ENCODE peak calls at places on chromosome 6, in four cellular contexts. One of them, this sample, is unnamed.

GRCh38 chr6:127192911-127193503 is 73.7 kb upstream of the RNF146 start:
- DNase-seq in esophagus squamous epithelium: no peak
- DNase-seq in tibial artery: no peak
- DNase-seq in nephron progenitor cell: no peak
- DNase-seq in this sample: no peak

GRCh38 chr6:142728367-142728766 is 216.6 kb downstream of the HIVEP2 start:
- DNase-seq in esophagus squamous epithelium: no peak
- DNase-seq in tibial artery: no peak
- DNase-seq in nephron progenitor cell: no peak
- DNase-seq in this sample: no peak

GRCh38 chr6:109660526-109660925 is 30.5 kb downstream of the AK9 start:
- DNase-seq in esophagus squamous epithelium: no peak
- DNase-seq in tibial artery: no peak
- DNase-seq in nephron progenitor cell: no peak
- DNase-seq in this sample: no peak

GRCh38 chr6:28486988-28487742 is 28.4 kb downstream of the GPX6 start:
- DNase-seq in esophagus squamous epithelium: no peak
- DNase-seq in tibial artery: no peak
- DNase-seq in nephron progenitor cell: no peak
- DNase-seq in this sample: no peak

GRCh38 chr6:85449818-85450577 is at the start of gene NT5E:
- DNase-seq in esophagus squamous epithelium: no peak
- DNase-seq in tibial artery: peak; percentile 94
- DNase-seq in nephron progenitor cell: peak; percentile 86
- DNase-seq in this sample: peak; percentile 49

GRCh38 chr6:44041461-44042260 is 85.6 kb downstream of the MRPL14 start:
- DNase-seq in esophagus squamous epithelium: no peak
- DNase-seq in tibial artery: no peak
- DNase-seq in nephron progenitor cell: no peak
- DNase-seq in this sample: no peak

GRCh38 chr6:80969439-80969838 is 783.0 kb downstream of the TENT5A start:
- DNase-seq in esophagus squamous epithelium: no peak
- DNase-seq in tibial artery: no peak
- DNase-seq in nephron progenitor cell: no peak
- DNase-seq in this sample: no peak

GRCh38 chr6:138107078-138107751 is at the start of gene PERP:
- DNase-seq in esophagus squamous epithelium: no peak
- DNase-seq in tibial artery: peak; percentile 80
- DNase-seq in nephron progenitor cell: peak; percentile 76
- DNase-seq in this sample: no peak

GRCh38 chr6:151962246-151962846 is 154.9 kb downstream of the ESR1 start:
- DNase-seq in esophagus squamous epithelium: no peak
- DNase-seq in tibial artery: no peak
- DNase-seq in nephron progenitor cell: no peak
- DNase-seq in this sample: no peak

GRCh38 chr6:141445928-141446628 is 686.6 kb upstream of the GJE1 start:
- DNase-seq in esophagus squamous epithelium: no peak
- DNase-seq in tibial artery: no peak
- DNase-seq in nephron progenitor cell: no peak
- DNase-seq in this sample: no peak

GRCh38 chr6:80720824-80721223 is 614.4 kb downstream of the BCKDHB start:
- DNase-seq in esophagus squamous epithelium: no peak
- DNase-seq in tibial artery: no peak
- DNase-seq in nephron progenitor cell: no peak
- DNase-seq in this sample: no peak

GRCh38 chr6:159904497-159904911 is 13.7 kb downstream of the MAS1 start:
- DNase-seq in esophagus squamous epithelium: no peak
- DNase-seq in tibial artery: no peak
- DNase-seq in nephron progenitor cell: no peak
- DNase-seq in this sample: no peak

GRCh38 chr6:143592335-143592734 is 80.8 kb upstream of the FUCA2 start:
- DNase-seq in esophagus squamous epithelium: no peak
- DNase-seq in tibial artery: no peak
- DNase-seq in nephron progenitor cell: no peak
- DNase-seq in this sample: no peak

GRCh38 chr6:95690328-95690727 is 113.0 kb downstream of the MANEA start:
- DNase-seq in esophagus squamous epithelium: no peak
- DNase-seq in tibial artery: no peak
- DNase-seq in nephron progenitor cell: no peak
- DNase-seq in this sample: no peak

GRCh38 chr6:158765509-158766068 is 53.6 kb downstream of the EZR start:
- DNase-seq in esophagus squamous epithelium: no peak
- DNase-seq in tibial artery: no peak
- DNase-seq in nephron progenitor cell: no peak
- DNase-seq in this sample: no peak

GRCh38 chr6:16669227-16669626 is 92.0 kb downstream of the ATXN1 start:
- DNase-seq in esophagus squamous epithelium: no peak
- DNase-seq in tibial artery: no peak
- DNase-seq in nephron progenitor cell: no peak
- DNase-seq in this sample: no peak

GRCh38 chr6:82906489-82906888 is 159.2 kb downstream of the UBE3D start:
- DNase-seq in esophagus squamous epithelium: no peak
- DNase-seq in tibial artery: no peak
- DNase-seq in nephron progenitor cell: no peak
- DNase-seq in this sample: no peak

GRCh38 chr6:139112146-139112545 is 22.7 kb upstream of the HECA start:
- DNase-seq in esophagus squamous epithelium: no peak
- DNase-seq in tibial artery: no peak
- DNase-seq in nephron progenitor cell: no peak
- DNase-seq in this sample: no peak

GRCh38 chr6:160532315-160532714 is 131.8 kb downstream of the LPA start:
- DNase-seq in esophagus squamous epithelium: no peak
- DNase-seq in tibial artery: no peak
- DNase-seq in nephron progenitor cell: no peak
- DNase-seq in this sample: no peak

GRCh38 chr6:48626421-48626820 is 515.4 kb upstream of the PTCHD4 start:
- DNase-seq in esophagus squamous epithelium: no peak
- DNase-seq in tibial artery: no peak
- DNase-seq in nephron progenitor cell: no peak
- DNase-seq in this sample: no peak

GRCh38 chr6:29419516-29419915 is 4.8 kb downstream of the OR12D1 start:
- DNase-seq in esophagus squamous epithelium: no peak
- DNase-seq in tibial artery: no peak
- DNase-seq in nephron progenitor cell: no peak
- DNase-seq in this sample: no peak

GRCh38 chr6:159753081-159753872 is 8.6 kb upstream of the ACAT2 start:
- DNase-seq in esophagus squamous epithelium: no peak
- DNase-seq in tibial artery: no peak
- DNase-seq in nephron progenitor cell: no peak
- DNase-seq in this sample: no peak

GRCh38 chr6:128482642-128483041 is 37.8 kb downstream of the PTPRK start:
- DNase-seq in esophagus squamous epithelium: no peak
- DNase-seq in tibial artery: no peak
- DNase-seq in nephron progenitor cell: no peak
- DNase-seq in this sample: no peak

GRCh38 chr6:170038251-170038650 is 252.6 kb downstream of the DLL1 start:
- DNase-seq in esophagus squamous epithelium: no peak
- DNase-seq in tibial artery: peak; percentile 29
- DNase-seq in nephron progenitor cell: no peak
- DNase-seq in this sample: no peak

GRCh38 chr6:63307581-63308246 is 12.1 kb downstream of the LGSN start:
- DNase-seq in esophagus squamous epithelium: no peak
- DNase-seq in tibial artery: no peak
- DNase-seq in nephron progenitor cell: no peak
- DNase-seq in this sample: no peak

GRCh38 chr6:146770965-146771735 is 172.4 kb downstream of the ADGB start:
- DNase-seq in esophagus squamous epithelium: no peak
- DNase-seq in tibial artery: peak; percentile 72
- DNase-seq in nephron progenitor cell: no peak
- DNase-seq in this sample: no peak

GRCh38 chr6:130547723-130548122 is 181.9 kb downstream of the TMEM200A start:
- DNase-seq in esophagus squamous epithelium: no peak
- DNase-seq in tibial artery: no peak
- DNase-seq in nephron progenitor cell: no peak
- DNase-seq in this sample: no peak

GRCh38 chr6:21281366-21281765 is 312.2 kb upstream of the SOX4 start:
- DNase-seq in esophagus squamous epithelium: no peak
- DNase-seq in tibial artery: no peak
- DNase-seq in nephron progenitor cell: no peak
- DNase-seq in this sample: no peak

GRCh38 chr6:37699138-37699766 is 1.6 kb upstream of the MDGA1 start:
- DNase-seq in esophagus squamous epithelium: no peak
- DNase-seq in tibial artery: no peak
- DNase-seq in nephron progenitor cell: no peak
- DNase-seq in this sample: no peak

GRCh38 chr6:75531174-75531573 is 37.6 kb upstream of the FILIP1 start:
- DNase-seq in esophagus squamous epithelium: no peak
- DNase-seq in tibial artery: no peak
- DNase-seq in nephron progenitor cell: no peak
- DNase-seq in this sample: no peak

GRCh38 chr6:30150151-30150550 is 10.9 kb downstream of the TRIM10 start:
- DNase-seq in esophagus squamous epithelium: no peak
- DNase-seq in tibial artery: no peak
- DNase-seq in nephron progenitor cell: no peak
- DNase-seq in this sample: no peak

GRCh38 chr6:103893082-103893481 is 966.6 kb downstream of the HACE1 start:
- DNase-seq in esophagus squamous epithelium: no peak
- DNase-seq in tibial artery: no peak
- DNase-seq in nephron progenitor cell: no peak
- DNase-seq in this sample: no peak

GRCh38 chr6:33207569-33208088 is 671 bp upstream of the RING1 start:
- DNase-seq in esophagus squamous epithelium: no peak
- DNase-seq in tibial artery: peak; percentile 78
- DNase-seq in nephron progenitor cell: peak; percentile 66
- DNase-seq in this sample: no peak

GRCh38 chr6:44456070-44456965 is 68.8 kb downstream of the CDC5L start:
- DNase-seq in esophagus squamous epithelium: no peak
- DNase-seq in tibial artery: no peak
- DNase-seq in nephron progenitor cell: peak; percentile 42
- DNase-seq in this sample: no peak

GRCh38 chr6:105332576-105332975 is 70.3 kb downstream of the PREP start:
- DNase-seq in esophagus squamous epithelium: no peak
- DNase-seq in tibial artery: no peak
- DNase-seq in nephron progenitor cell: no peak
- DNase-seq in this sample: no peak

GRCh38 chr6:117354671-117355070 is 71.1 kb downstream of the ROS1 start:
- DNase-seq in esophagus squamous epithelium: no peak
- DNase-seq in tibial artery: no peak
- DNase-seq in nephron progenitor cell: no peak
- DNase-seq in this sample: no peak

GRCh38 chr6:17054647-17055046 is 47.2 kb upstream of the STMND1 start:
- DNase-seq in esophagus squamous epithelium: no peak
- DNase-seq in tibial artery: no peak
- DNase-seq in nephron progenitor cell: no peak
- DNase-seq in this sample: no peak

GRCh38 chr6:158357570-158358216 is 45.4 kb downstream of the TULP4 start:
- DNase-seq in esophagus squamous epithelium: no peak
- DNase-seq in tibial artery: no peak
- DNase-seq in nephron progenitor cell: no peak
- DNase-seq in this sample: no peak

GRCh38 chr6:125924169-125924568 is 32.4 kb upstream of the HINT3 start:
- DNase-seq in esophagus squamous epithelium: no peak
- DNase-seq in tibial artery: no peak
- DNase-seq in nephron progenitor cell: no peak
- DNase-seq in this sample: no peak

GRCh38 chr6:79697430-79697829 is 66.3 kb downstream of the SH3BGRL2 start:
- DNase-seq in esophagus squamous epithelium: no peak
- DNase-seq in tibial artery: no peak
- DNase-seq in nephron progenitor cell: no peak
- DNase-seq in this sample: no peak

This sample was measured in thoracic aorta.